ENCODE peak calls at places on chromosomes 3 and 15, in four cellular contexts. D is endothelial cell, R is progenitor cell of endocrine pancreas, Y is right lobe of liver. N is an unnamed sample.

GRCh38 chr3:55486101-55486856 is 827 bp downstream of the WNT5A start:
- DNase-seq in D (peak; percentile 50), Y (peak; percentile 83), R (no peak), N (no peak)

GRCh38 chr15:69498282-69498681 is 45.7 kb downstream of the RPLP1 start:
- DNase-seq in R (no peak), D (no peak), Y (no peak), N (no peak)

GRCh38 chr15:44066211-44066827 is 128.8 kb downstream of the FRMD5 start:
- DNase-seq in D (peak; percentile 68), R (no peak), Y (no peak), N (no peak)

GRCh38 chr3:141308588-141309218 is 59.6 kb upstream of the ZBTB38 start:
- DNase-seq in R (peak; percentile 42), D (peak; percentile 75), Y (peak; percentile 82), N (no peak)

GRCh38 chr15:82093774-82094211 is 48.0 kb upstream of the MEX3B start:
- DNase-seq in Y (no peak), R (no peak), D (no peak), N (peak; percentile 20)

GRCh38 chr3:30598663-30599545 is 7.5 kb upstream of the TGFBR2 start:
- DNase-seq in R (no peak), Y (no peak), D (no peak), N (no peak)

GRCh38 chr3:58666683-58667082 is at the start of gene FAM3D:
- DNase-seq in R (no peak), D (no peak), Y (no peak), N (no peak)

GRCh38 chr15:86203462-86203861 is 123.8 kb downstream of the AGBL1 start:
- DNase-seq in Y (no peak), D (no peak), R (no peak), N (no peak)

GRCh38 chr3:8584661-8585060 is 59.9 kb downstream of the SSUH2 start:
- DNase-seq in D (no peak), R (no peak), Y (no peak), N (no peak)

GRCh38 chr3:46705022-46705530 is 3.9 kb downstream of the TMIE start:
- DNase-seq in D (peak; percentile 73), Y (peak; percentile 79), R (peak; percentile 71), N (peak; percentile 83)

GRCh38 chr3:123194552-123194951 is 7.2 kb upstream of the SEC22A start:
- DNase-seq in R (peak; percentile 41), Y (no peak), D (peak; percentile 56), N (no peak)
- TF ChIP-seq CTCF in R (peak; percentile 58), Y (peak; percentile 12), D (no peak), N (peak; percentile 47)

DNA sequence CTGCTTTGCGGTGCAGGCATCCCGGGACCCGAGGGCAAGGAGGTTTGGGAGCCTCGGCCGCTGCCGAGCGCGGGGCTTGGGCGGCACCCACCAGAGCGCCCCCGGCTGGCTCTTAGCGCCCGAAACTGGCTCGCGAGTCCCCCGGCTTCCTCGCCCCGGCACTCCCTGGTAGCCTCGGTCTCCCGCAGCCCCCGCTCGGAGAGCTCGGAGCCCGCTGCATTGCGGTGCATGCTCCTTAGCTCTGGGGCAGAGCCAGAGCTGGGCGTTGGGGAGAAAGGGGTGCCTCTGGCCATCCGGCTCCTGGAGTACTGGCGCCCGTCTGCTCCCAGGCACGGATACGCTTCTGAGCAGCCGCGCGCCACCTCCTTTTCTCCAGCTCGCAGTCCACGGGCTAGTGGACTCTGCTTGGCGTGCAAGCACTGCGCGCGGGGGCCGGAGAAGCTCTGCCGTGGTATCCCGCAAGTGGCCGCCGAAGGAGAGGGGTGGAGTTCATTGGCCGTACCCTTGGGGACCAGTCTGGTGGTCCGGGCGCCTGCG is 784 bp downstream of the EPHB1 start:
- DNase-seq in Y (no peak), D (no peak), R (peak; percentile 31), N (no peak)
- TF ChIP-seq CTCF in Y (no peak), D (no peak), R (no peak), N (no peak)

GRCh38 chr3:15434756-15435155 is 7.4 kb downstream of the EAF1 start:
- DNase-seq in Y (no peak), D (no peak), R (no peak), N (no peak)
- TF ChIP-seq CTCF in Y (no peak), D (no peak), R (no peak), N (no peak)

GRCh38 chr15:40029979-40030893 is 8.7 kb downstream of the SRP14 start:
- DNase-seq in D (peak; percentile 60), R (no peak), Y (no peak), N (no peak)
- TF ChIP-seq CTCF in D (peak; percentile 35), R (peak; percentile 65), Y (peak; percentile 44), N (peak; percentile 77)

DNA sequence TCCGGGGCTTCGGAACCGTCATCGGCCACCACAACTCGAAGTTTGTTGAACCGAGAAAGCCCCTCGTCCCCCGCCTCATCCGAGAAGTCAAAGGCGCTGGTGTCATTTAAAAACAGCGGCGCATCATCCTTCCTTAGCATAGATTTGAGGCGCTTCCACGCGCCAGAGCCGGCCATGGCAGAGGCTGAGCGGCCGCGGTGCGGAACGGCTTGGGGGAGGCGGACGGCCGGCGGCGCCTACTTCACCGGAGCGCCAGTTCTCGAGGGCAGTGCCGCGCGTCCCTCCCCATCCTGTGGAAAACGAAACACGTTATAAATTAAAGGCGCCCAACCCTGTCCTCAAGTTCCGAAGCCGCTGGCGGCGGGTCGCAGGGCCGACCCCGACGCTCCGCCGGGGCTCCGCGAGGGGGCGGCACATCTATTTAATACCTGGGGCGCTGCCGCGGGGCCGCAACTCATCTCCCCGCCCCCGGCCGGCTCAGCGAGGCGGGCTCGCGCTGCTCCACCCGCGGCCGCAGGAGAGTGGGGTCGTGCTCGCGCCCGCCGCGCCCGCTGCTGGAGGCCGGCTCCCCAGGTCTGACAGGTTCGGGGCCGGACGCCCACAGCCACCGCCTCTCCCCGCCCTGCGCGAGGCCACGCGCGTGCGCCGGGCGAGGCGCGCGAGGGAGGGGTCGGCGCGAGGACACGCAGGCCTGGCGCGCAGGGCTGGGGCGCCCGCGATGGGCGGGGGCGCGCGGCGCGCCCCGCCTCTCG is at the start of gene SLC30A4:
- DNase-seq in Y (peak; percentile 80), D (peak; percentile 43), R (peak; percentile 58), N (no peak)
- TF ChIP-seq CTCF in Y (peak; percentile 42), D (no peak), R (peak; percentile 59), N (peak; percentile 82)

GRCh38 chr3:123880998-123881561 is 3.1 kb downstream of the MYLK start:
- DNase-seq in Y (no peak), D (peak; percentile 31), R (no peak), N (no peak)
- TF ChIP-seq CTCF in Y (peak; percentile 52), D (peak; percentile 56), R (peak; percentile 54), N (peak; percentile 75)

GRCh38 chr15:74134387-74135027 is 4.1 kb downstream of the ISLR2 start:
- DNase-seq in D (peak; percentile 83), R (no peak), Y (peak; percentile 80), N (no peak)
- TF ChIP-seq CTCF in D (peak; percentile 34), R (peak; percentile 60), Y (peak; percentile 69), N (peak; percentile 68)

DNA sequence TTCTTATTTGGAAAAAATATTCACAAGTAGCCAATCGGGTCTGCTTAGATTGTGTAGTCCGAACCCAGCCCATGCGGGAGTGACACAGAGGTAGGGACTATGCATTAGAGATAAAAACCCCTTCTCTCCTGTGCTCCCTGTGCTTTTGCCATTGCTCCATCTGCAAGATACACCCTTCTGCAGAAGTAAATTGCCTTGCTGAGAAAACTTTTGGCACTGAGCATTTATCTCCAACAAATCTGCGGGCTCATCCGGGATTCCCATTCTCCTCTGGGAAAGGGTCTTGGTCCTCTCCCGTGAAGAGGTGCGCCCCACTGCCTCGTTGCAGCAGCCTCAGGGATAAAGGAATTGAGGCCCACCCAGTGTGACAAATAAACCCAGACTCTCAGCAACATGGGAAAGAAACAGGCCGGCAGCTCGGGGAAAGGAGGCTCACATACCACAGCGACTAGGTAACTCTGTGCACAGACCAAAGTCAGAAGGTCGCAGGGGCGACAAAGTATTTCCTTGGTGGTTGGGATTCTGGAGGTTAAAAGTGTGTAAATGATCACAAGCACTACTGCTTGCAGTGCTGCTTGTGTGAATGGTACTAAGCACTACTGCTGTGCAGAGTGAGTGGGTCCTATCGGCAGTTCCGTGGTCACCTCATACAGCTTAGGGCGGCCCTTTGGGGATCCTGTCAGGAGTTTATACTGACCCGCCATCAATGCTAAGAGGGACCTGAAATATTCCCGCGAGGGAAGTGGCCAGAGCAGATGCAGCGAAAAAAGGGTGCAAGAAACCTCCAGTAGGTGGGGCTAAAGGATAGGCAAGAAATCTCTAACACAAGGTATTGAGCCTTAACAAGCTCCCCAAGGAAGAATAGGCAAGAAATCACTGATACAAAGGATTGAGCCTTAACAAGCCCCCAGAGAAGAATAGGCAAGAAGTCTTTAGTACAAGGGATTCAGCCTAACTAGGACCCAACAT is 54.3 kb downstream of the GSK3B start:
- DNase-seq in Y (no peak), D (no peak), R (no peak), N (no peak)
- TF ChIP-seq CTCF in Y (no peak), D (no peak), R (no peak), N (peak; percentile 71)

GRCh38 chr15:64841258-64842098 is at the start of gene PLEKHO2:
- DNase-seq in Y (peak; percentile 94), D (peak; percentile 90), R (peak; percentile 81), N (peak; percentile 98)
- TF ChIP-seq CTCF in Y (peak; percentile 3), D (no peak), R (peak; percentile 33), N (peak; percentile 54)

DNA sequence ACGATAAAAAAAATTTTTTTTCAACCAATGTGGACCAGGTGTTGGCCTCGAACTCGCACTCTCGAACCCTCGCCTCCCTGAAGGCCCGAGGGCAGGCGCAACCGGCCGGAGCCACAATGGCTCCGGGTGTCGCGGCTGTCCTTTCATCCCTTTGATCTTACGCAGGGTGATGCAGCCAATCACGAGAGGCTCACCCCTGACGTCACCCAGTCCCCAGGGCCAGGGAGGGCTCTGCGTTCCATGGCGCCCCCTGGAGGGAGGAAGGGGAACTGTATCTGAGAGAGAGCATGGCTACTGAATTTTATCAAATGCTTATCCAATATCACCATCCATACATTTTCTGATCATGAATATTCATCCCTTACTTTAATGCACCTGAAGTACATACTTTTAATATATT is 15.4 kb upstream of the GMNC start:
- DNase-seq in R (no peak), D (no peak), Y (no peak), N (no peak)
- TF ChIP-seq CTCF in R (peak; percentile 21), D (peak; percentile 65), Y (peak; percentile 11), N (peak; percentile 60)

N was measured in chondrocyte.